ENCODE peak calls at places on chromosome 16, in eight cellular contexts. X is CD4-positive, CD25-positive, alpha-beta regulatory T cell; R is heart right ventricle; P is cardiac muscle cell; U is fibroblast of lung; L is CD8-positive, alpha-beta T cell; D is tibial artery; H is pancreas. J is an unnamed sample.
A peak's percentile ranks its signal among the peaks of the same experiment; 100 is the strongest.

GRCh38 chr16:6643083-6643686 is 689.5 kb upstream of the RBFOX1 start:
- DNase-seq in D (peak; percentile 55), U (peak; percentile 59), R (no peak), L (peak; percentile 17), H (no peak), X (peak; percentile 44), P (peak; percentile 48), J (no peak)

GRCh38 chr16:67667434-67667816 is 811 bp downstream of the C16orf86 start:
- DNase-seq in X (no peak), L (no peak), R (no peak), U (no peak), P (no peak), H (no peak), D (no peak), J (no peak)

GRCh38 chr16:68216240-68216639 is 19.7 kb downstream of the ESRP2 start:
- DNase-seq in U (no peak), R (no peak), H (no peak), P (no peak), D (no peak), L (no peak), X (no peak), J (no peak)

GRCh38 chr16:6160303-6160702 is 1062.7 kb upstream of the EEF2KMT start:
- DNase-seq in D (no peak), X (no peak), H (no peak), P (no peak), R (no peak), L (no peak), U (no peak), J (no peak)

GRCh38 chr16:85136705-85137322 is 24.5 kb upstream of the CIBAR2 start:
- DNase-seq in H (no peak), U (peak; percentile 67), L (no peak), X (no peak), R (peak; percentile 48), D (no peak), P (no peak), J (no peak)

GRCh38 chr16:22253272-22253671 is 43.9 kb upstream of the POLR3E start:
- DNase-seq in X (no peak), D (no peak), R (no peak), L (no peak), U (no peak), P (no peak), H (no peak), J (no peak)

GRCh38 chr16:19228057-19228456 is 57.5 kb upstream of the CLEC19A start:
- DNase-seq in L (no peak), H (no peak), P (no peak), D (no peak), R (no peak), X (no peak), U (no peak), J (no peak)

GRCh38 chr16:7364054-7364407 is 31.4 kb downstream of the RBFOX1 start:
- DNase-seq in U (no peak), R (no peak), P (no peak), X (no peak), D (no peak), H (no peak), L (no peak), J (no peak)

GRCh38 chr16:68739964-68740627 is 3.0 kb downstream of the CDH1 start:
- DNase-seq in R (no peak), U (no peak), H (no peak), L (no peak), P (no peak), D (no peak), X (no peak), J (no peak)

GRCh38 chr16:84458606-84459516 is 45.6 kb downstream of the MEAK7 start:
- DNase-seq in L (no peak), D (no peak), U (no peak), R (no peak), H (no peak), P (no peak), X (no peak), J (no peak)

GRCh38 chr16:87231911-87232310 is 85.3 kb downstream of the C16orf95 start:
- DNase-seq in L (no peak), H (no peak), D (no peak), R (no peak), P (no peak), U (no peak), X (no peak), J (no peak)
- H3K27ac ChIP-seq in L (no peak overlapping the region), H (no peak overlapping the region), D (no peak overlapping the region), R (no peak overlapping the region), P (no peak overlapping the region), U (no peak overlapping the region), X (no peak overlapping the region), J (no peak overlapping the region)

GRCh38 chr16:14509675-14510132 is 120.4 kb downstream of the PARN start:
- DNase-seq in H (no peak), P (no peak), L (no peak), D (no peak), U (no peak), X (no peak), R (no peak), J (no peak)
- H3K27ac ChIP-seq in H (no peak overlapping the region), P (no peak overlapping the region), L (no peak overlapping the region), D (no peak overlapping the region), U (no peak overlapping the region), X (no peak overlapping the region), R (peak overlapping the region; percentile 63), J (no peak overlapping the region)

DNA sequence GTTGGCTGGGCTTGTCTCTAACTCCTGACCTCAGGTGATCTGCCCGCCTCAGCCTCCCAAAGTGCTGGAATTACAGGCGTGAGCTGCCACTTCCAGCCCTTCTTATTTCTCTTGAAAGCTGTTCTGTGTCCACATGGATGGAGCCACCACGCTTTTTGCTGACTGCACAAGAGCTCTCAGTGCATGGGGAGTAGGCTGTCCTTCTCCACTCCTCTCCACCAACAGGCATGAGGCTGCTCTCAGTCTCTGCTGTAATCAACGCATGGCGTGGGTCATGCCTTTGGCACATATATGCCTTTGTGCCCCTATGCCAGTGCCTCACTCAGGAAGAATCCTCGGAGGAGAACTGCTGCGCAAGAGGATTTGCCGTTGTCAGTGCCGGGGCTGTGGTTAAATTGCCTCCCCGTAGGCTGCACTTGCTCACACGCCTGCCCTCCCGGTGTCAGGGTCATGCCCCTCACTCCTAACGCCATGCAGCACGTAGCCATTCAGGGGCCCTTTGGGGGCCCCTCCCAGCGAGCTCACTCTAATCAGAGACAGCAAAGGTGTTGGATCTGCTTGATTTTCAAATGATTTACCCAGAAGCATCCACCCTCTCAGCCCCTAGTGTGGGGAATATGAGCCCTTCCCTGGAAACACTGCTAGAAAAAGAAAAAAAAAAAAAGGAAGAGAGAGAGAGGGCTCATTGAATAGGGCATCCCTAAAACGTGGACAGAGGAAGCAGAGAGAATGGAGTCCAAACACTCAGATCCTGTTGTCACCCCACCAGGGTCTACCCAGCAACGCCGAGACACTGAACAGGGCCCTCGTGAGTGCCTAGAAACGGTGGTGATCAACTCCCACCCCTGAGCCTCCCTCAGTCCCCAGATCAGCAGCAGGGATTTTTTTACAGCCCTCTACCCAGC is 47.5 kb upstream of the ZCCHC14 start:
- DNase-seq in L (no peak), U (no peak), P (no peak), D (no peak), H (no peak), X (no peak), R (no peak), J (no peak)
- H3K27ac ChIP-seq in L (no peak overlapping the region), U (no peak overlapping the region), P (no peak overlapping the region), D (peak overlapping the region; percentile 82), H (no peak overlapping the region), X (no peak overlapping the region), R (peak overlapping the region; percentile 77), J (peak overlapping the region; percentile 33)

DNA sequence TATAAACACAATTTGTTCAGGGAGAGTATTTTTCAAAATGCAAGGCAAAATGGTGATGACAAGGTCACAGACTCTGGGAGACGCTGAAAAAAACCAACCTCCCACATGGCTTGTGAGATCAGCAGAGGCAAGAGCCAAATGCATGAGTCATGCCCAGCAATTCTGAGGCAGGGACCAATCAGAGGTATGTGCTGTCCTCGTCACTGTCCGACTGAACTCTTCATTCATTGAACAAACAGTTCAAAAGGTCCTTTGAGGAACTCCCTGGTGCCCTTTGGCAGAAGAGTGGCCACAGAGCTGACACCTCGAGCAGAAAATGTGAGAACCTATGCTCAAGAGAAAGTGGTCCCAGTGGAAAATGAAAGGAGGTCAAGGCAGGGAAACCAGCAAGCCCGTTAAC is 51.0 kb downstream of the CDH11 start:
- DNase-seq in P (peak; percentile 23), H (no peak), D (peak; percentile 78), X (no peak), U (peak; percentile 98), L (no peak), R (peak; percentile 21), J (no peak)
- H3K27ac ChIP-seq in P (no peak overlapping the region), H (no peak overlapping the region), D (peak overlapping the region; percentile 76), X (no peak overlapping the region), U (peak overlapping the region; percentile 94), L (no peak overlapping the region), R (peak overlapping the region; percentile 48), J (peak overlapping the region; percentile 44)

J was measured in left lung.